ENCODE peak calls at places on chromosomes 6 and 20, in eight cellular contexts. One of them, this sample, is unnamed.

GRCh38 chr6:40972190-40972589 is 66.8 kb downstream of the UNC5CL start:
- DNase-seq in CD4-positive, alpha-beta T cell: no peak
- DNase-seq in stimulated activated CD4-positive, alpha-beta T cell treated with anti-CD3 and anti-CD28 coated beads, TNF-alpha, amount 100 ng/mL, for 24 hours: no peak
- DNase-seq in activated CD4-positive, alpha-beta T cell treated with anti-CD3 and anti-CD28 coated beads for 1 hour: no peak
- DNase-seq in BJ: no peak
- DNase-seq in ACHN: no peak
- DNase-seq in fibroblast of the conjunctiva: no peak
- DNase-seq in renal cortical epithelial cell: no peak
- DNase-seq in this sample: no peak

GRCh38 chr6:156013155-156013554 is 557.5 kb upstream of the NOX3 start:
- DNase-seq in CD4-positive, alpha-beta T cell: no peak
- DNase-seq in stimulated activated CD4-positive, alpha-beta T cell treated with anti-CD3 and anti-CD28 coated beads, TNF-alpha, amount 100 ng/mL, for 24 hours: no peak
- DNase-seq in activated CD4-positive, alpha-beta T cell treated with anti-CD3 and anti-CD28 coated beads for 1 hour: no peak
- DNase-seq in BJ: no peak
- DNase-seq in ACHN: no peak
- DNase-seq in fibroblast of the conjunctiva: no peak
- DNase-seq in renal cortical epithelial cell: peak
- DNase-seq in this sample: no peak

GRCh38 chr6:75430631-75431345 is 62.8 kb downstream of the FILIP1 start:
- DNase-seq in CD4-positive, alpha-beta T cell: no peak
- DNase-seq in stimulated activated CD4-positive, alpha-beta T cell treated with anti-CD3 and anti-CD28 coated beads, TNF-alpha, amount 100 ng/mL, for 24 hours: no peak
- DNase-seq in activated CD4-positive, alpha-beta T cell treated with anti-CD3 and anti-CD28 coated beads for 1 hour: no peak
- DNase-seq in BJ: no peak
- DNase-seq in ACHN: no peak
- DNase-seq in fibroblast of the conjunctiva: no peak
- DNase-seq in renal cortical epithelial cell: peak
- DNase-seq in this sample: no peak

GRCh38 chr6:38110407-38111025 is 291.0 kb downstream of the ZFAND3 start:
- DNase-seq in CD4-positive, alpha-beta T cell: no peak
- DNase-seq in stimulated activated CD4-positive, alpha-beta T cell treated with anti-CD3 and anti-CD28 coated beads, TNF-alpha, amount 100 ng/mL, for 24 hours: no peak
- DNase-seq in activated CD4-positive, alpha-beta T cell treated with anti-CD3 and anti-CD28 coated beads for 1 hour: no peak
- DNase-seq in BJ: no peak
- DNase-seq in ACHN: no peak
- DNase-seq in fibroblast of the conjunctiva: no peak
- DNase-seq in renal cortical epithelial cell: no peak
- DNase-seq in this sample: no peak

GRCh38 chr6:16803294-16804006 is 42.2 kb upstream of the ATXN1 start:
- DNase-seq in CD4-positive, alpha-beta T cell: no peak
- DNase-seq in stimulated activated CD4-positive, alpha-beta T cell treated with anti-CD3 and anti-CD28 coated beads, TNF-alpha, amount 100 ng/mL, for 24 hours: no peak
- DNase-seq in activated CD4-positive, alpha-beta T cell treated with anti-CD3 and anti-CD28 coated beads for 1 hour: no peak
- DNase-seq in BJ: no peak
- DNase-seq in ACHN: no peak
- DNase-seq in fibroblast of the conjunctiva: no peak
- DNase-seq in renal cortical epithelial cell: peak
- DNase-seq in this sample: peak

GRCh38 chr6:38509713-38510112 is 130.0 kb downstream of the BTBD9 start:
- DNase-seq in CD4-positive, alpha-beta T cell: no peak
- DNase-seq in stimulated activated CD4-positive, alpha-beta T cell treated with anti-CD3 and anti-CD28 coated beads, TNF-alpha, amount 100 ng/mL, for 24 hours: no peak
- DNase-seq in activated CD4-positive, alpha-beta T cell treated with anti-CD3 and anti-CD28 coated beads for 1 hour: no peak
- DNase-seq in BJ: no peak
- DNase-seq in ACHN: no peak
- DNase-seq in fibroblast of the conjunctiva: peak
- DNase-seq in renal cortical epithelial cell: peak
- DNase-seq in this sample: peak

GRCh38 chr6:111657146-111657545 is 51.5 kb upstream of the TRAF3IP2 start:
- DNase-seq in CD4-positive, alpha-beta T cell: no peak
- DNase-seq in stimulated activated CD4-positive, alpha-beta T cell treated with anti-CD3 and anti-CD28 coated beads, TNF-alpha, amount 100 ng/mL, for 24 hours: no peak
- DNase-seq in activated CD4-positive, alpha-beta T cell treated with anti-CD3 and anti-CD28 coated beads for 1 hour: no peak
- DNase-seq in BJ: peak
- DNase-seq in ACHN: no peak
- DNase-seq in fibroblast of the conjunctiva: no peak
- DNase-seq in renal cortical epithelial cell: peak
- DNase-seq in this sample: no peak

GRCh38 chr6:161374971-161375873 is 101.4 kb upstream of the AGPAT4 start:
- DNase-seq in CD4-positive, alpha-beta T cell: no peak
- DNase-seq in stimulated activated CD4-positive, alpha-beta T cell treated with anti-CD3 and anti-CD28 coated beads, TNF-alpha, amount 100 ng/mL, for 24 hours: no peak
- DNase-seq in activated CD4-positive, alpha-beta T cell treated with anti-CD3 and anti-CD28 coated beads for 1 hour: no peak
- DNase-seq in BJ: no peak
- DNase-seq in ACHN: no peak
- DNase-seq in fibroblast of the conjunctiva: no peak
- DNase-seq in renal cortical epithelial cell: peak
- DNase-seq in this sample: no peak

GRCh38 chr6:117960906-117961700 is 54.0 kb downstream of the SLC35F1 start:
- DNase-seq in CD4-positive, alpha-beta T cell: no peak
- DNase-seq in stimulated activated CD4-positive, alpha-beta T cell treated with anti-CD3 and anti-CD28 coated beads, TNF-alpha, amount 100 ng/mL, for 24 hours: no peak
- DNase-seq in activated CD4-positive, alpha-beta T cell treated with anti-CD3 and anti-CD28 coated beads for 1 hour: no peak
- DNase-seq in BJ: no peak
- DNase-seq in ACHN: no peak
- DNase-seq in fibroblast of the conjunctiva: no peak
- DNase-seq in renal cortical epithelial cell: no peak
- DNase-seq in this sample: no peak

GRCh38 chr6:422423-423061 is 31.0 kb downstream of the IRF4 start:
- DNase-seq in CD4-positive, alpha-beta T cell: no peak
- DNase-seq in stimulated activated CD4-positive, alpha-beta T cell treated with anti-CD3 and anti-CD28 coated beads, TNF-alpha, amount 100 ng/mL, for 24 hours: no peak
- DNase-seq in activated CD4-positive, alpha-beta T cell treated with anti-CD3 and anti-CD28 coated beads for 1 hour: no peak
- DNase-seq in BJ: peak
- DNase-seq in ACHN: peak
- DNase-seq in fibroblast of the conjunctiva: peak
- DNase-seq in renal cortical epithelial cell: peak
- DNase-seq in this sample: peak

GRCh38 chr6:44679906-44680698 is 292.6 kb downstream of the CDC5L start:
- DNase-seq in CD4-positive, alpha-beta T cell: no peak
- DNase-seq in stimulated activated CD4-positive, alpha-beta T cell treated with anti-CD3 and anti-CD28 coated beads, TNF-alpha, amount 100 ng/mL, for 24 hours: no peak
- DNase-seq in activated CD4-positive, alpha-beta T cell treated with anti-CD3 and anti-CD28 coated beads for 1 hour: no peak
- DNase-seq in BJ: no peak
- DNase-seq in ACHN: no peak
- DNase-seq in fibroblast of the conjunctiva: no peak
- DNase-seq in renal cortical epithelial cell: no peak
- DNase-seq in this sample: no peak

GRCh38 chr6:37024665-37025337 is 19.3 kb downstream of the FGD2 start:
- DNase-seq in CD4-positive, alpha-beta T cell: no peak
- DNase-seq in stimulated activated CD4-positive, alpha-beta T cell treated with anti-CD3 and anti-CD28 coated beads, TNF-alpha, amount 100 ng/mL, for 24 hours: no peak
- DNase-seq in activated CD4-positive, alpha-beta T cell treated with anti-CD3 and anti-CD28 coated beads for 1 hour: no peak
- DNase-seq in BJ: no peak
- DNase-seq in ACHN: peak
- DNase-seq in fibroblast of the conjunctiva: no peak
- DNase-seq in renal cortical epithelial cell: peak
- DNase-seq in this sample: no peak

GRCh38 chr6:96631248-96631647 is 68.3 kb downstream of the FHL5 start:
- DNase-seq in CD4-positive, alpha-beta T cell: no peak
- DNase-seq in stimulated activated CD4-positive, alpha-beta T cell treated with anti-CD3 and anti-CD28 coated beads, TNF-alpha, amount 100 ng/mL, for 24 hours: no peak
- DNase-seq in activated CD4-positive, alpha-beta T cell treated with anti-CD3 and anti-CD28 coated beads for 1 hour: no peak
- DNase-seq in BJ: no peak
- DNase-seq in ACHN: no peak
- DNase-seq in fibroblast of the conjunctiva: no peak
- DNase-seq in renal cortical epithelial cell: peak
- DNase-seq in this sample: no peak

GRCh38 chr6:43727634-43728033 is 40.0 kb upstream of the MRPS18A start:
- DNase-seq in CD4-positive, alpha-beta T cell: no peak
- DNase-seq in stimulated activated CD4-positive, alpha-beta T cell treated with anti-CD3 and anti-CD28 coated beads, TNF-alpha, amount 100 ng/mL, for 24 hours: no peak
- DNase-seq in activated CD4-positive, alpha-beta T cell treated with anti-CD3 and anti-CD28 coated beads for 1 hour: no peak
- DNase-seq in BJ: no peak
- DNase-seq in ACHN: no peak
- DNase-seq in fibroblast of the conjunctiva: no peak
- DNase-seq in renal cortical epithelial cell: no peak
- DNase-seq in this sample: no peak

GRCh38 chr20:20926222-20926905 is 179.8 kb downstream of the LINC00237 start:
- DNase-seq in CD4-positive, alpha-beta T cell: no peak
- DNase-seq in stimulated activated CD4-positive, alpha-beta T cell treated with anti-CD3 and anti-CD28 coated beads, TNF-alpha, amount 100 ng/mL, for 24 hours: no peak
- DNase-seq in activated CD4-positive, alpha-beta T cell treated with anti-CD3 and anti-CD28 coated beads for 1 hour: no peak
- DNase-seq in BJ: no peak
- DNase-seq in ACHN: no peak
- DNase-seq in fibroblast of the conjunctiva: no peak
- DNase-seq in renal cortical epithelial cell: no peak
- DNase-seq in this sample: no peak

GRCh38 chr6:7730852-7731251 is 5.0 kb downstream of the BMP6 start:
- DNase-seq in CD4-positive, alpha-beta T cell: no peak
- DNase-seq in stimulated activated CD4-positive, alpha-beta T cell treated with anti-CD3 and anti-CD28 coated beads, TNF-alpha, amount 100 ng/mL, for 24 hours: no peak
- DNase-seq in activated CD4-positive, alpha-beta T cell treated with anti-CD3 and anti-CD28 coated beads for 1 hour: no peak
- DNase-seq in BJ: peak
- DNase-seq in ACHN: peak
- DNase-seq in fibroblast of the conjunctiva: peak
- DNase-seq in renal cortical epithelial cell: peak
- DNase-seq in this sample: peak

GRCh38 chr20:38875170-38875993 is 50.8 kb upstream of the FAM83D start:
- DNase-seq in CD4-positive, alpha-beta T cell: peak
- DNase-seq in stimulated activated CD4-positive, alpha-beta T cell treated with anti-CD3 and anti-CD28 coated beads, TNF-alpha, amount 100 ng/mL, for 24 hours: no peak
- DNase-seq in activated CD4-positive, alpha-beta T cell treated with anti-CD3 and anti-CD28 coated beads for 1 hour: peak
- DNase-seq in BJ: no peak
- DNase-seq in ACHN: no peak
- DNase-seq in fibroblast of the conjunctiva: no peak
- DNase-seq in renal cortical epithelial cell: no peak
- DNase-seq in this sample: no peak

GRCh38 chr6:44172759-44173500 is 14.3 kb downstream of the CAPN11 start:
- DNase-seq in CD4-positive, alpha-beta T cell: peak
- DNase-seq in stimulated activated CD4-positive, alpha-beta T cell treated with anti-CD3 and anti-CD28 coated beads, TNF-alpha, amount 100 ng/mL, for 24 hours: peak
- DNase-seq in activated CD4-positive, alpha-beta T cell treated with anti-CD3 and anti-CD28 coated beads for 1 hour: peak
- DNase-seq in BJ: peak
- DNase-seq in ACHN: peak
- DNase-seq in fibroblast of the conjunctiva: peak
- DNase-seq in renal cortical epithelial cell: peak
- DNase-seq in this sample: peak

GRCh38 chr6:153976921-153977693 is 61.9 kb upstream of the OPRM1 start:
- DNase-seq in CD4-positive, alpha-beta T cell: no peak
- DNase-seq in stimulated activated CD4-positive, alpha-beta T cell treated with anti-CD3 and anti-CD28 coated beads, TNF-alpha, amount 100 ng/mL, for 24 hours: no peak
- DNase-seq in activated CD4-positive, alpha-beta T cell treated with anti-CD3 and anti-CD28 coated beads for 1 hour: no peak
- DNase-seq in BJ: no peak
- DNase-seq in ACHN: no peak
- DNase-seq in fibroblast of the conjunctiva: peak
- DNase-seq in renal cortical epithelial cell: peak
- DNase-seq in this sample: peak

GRCh38 chr20:20463933-20464374 is 96.0 kb downstream of the INSM1 start:
- DNase-seq in CD4-positive, alpha-beta T cell: no peak
- DNase-seq in stimulated activated CD4-positive, alpha-beta T cell treated with anti-CD3 and anti-CD28 coated beads, TNF-alpha, amount 100 ng/mL, for 24 hours: no peak
- DNase-seq in activated CD4-positive, alpha-beta T cell treated with anti-CD3 and anti-CD28 coated beads for 1 hour: no peak
- DNase-seq in BJ: no peak
- DNase-seq in ACHN: no peak
- DNase-seq in fibroblast of the conjunctiva: no peak
- DNase-seq in renal cortical epithelial cell: no peak
- DNase-seq in this sample: peak

GRCh38 chr20:45343867-45344721 is 4.1 kb downstream of the SDC4 start:
- DNase-seq in CD4-positive, alpha-beta T cell: no peak
- DNase-seq in stimulated activated CD4-positive, alpha-beta T cell treated with anti-CD3 and anti-CD28 coated beads, TNF-alpha, amount 100 ng/mL, for 24 hours: no peak
- DNase-seq in activated CD4-positive, alpha-beta T cell treated with anti-CD3 and anti-CD28 coated beads for 1 hour: no peak
- DNase-seq in BJ: peak
- DNase-seq in ACHN: peak
- DNase-seq in fibroblast of the conjunctiva: peak
- DNase-seq in renal cortical epithelial cell: peak
- DNase-seq in this sample: peak

GRCh38 chr6:32194825-32195651 is 2.6 kb upstream of the GPSM3 start:
- DNase-seq in CD4-positive, alpha-beta T cell: no peak
- DNase-seq in stimulated activated CD4-positive, alpha-beta T cell treated with anti-CD3 and anti-CD28 coated beads, TNF-alpha, amount 100 ng/mL, for 24 hours: no peak
- DNase-seq in activated CD4-positive, alpha-beta T cell treated with anti-CD3 and anti-CD28 coated beads for 1 hour: no peak
- DNase-seq in BJ: no peak
- DNase-seq in ACHN: peak
- DNase-seq in fibroblast of the conjunctiva: peak
- DNase-seq in renal cortical epithelial cell: peak
- DNase-seq in this sample: peak

GRCh38 chr6:41558033-41558807 is 12.0 kb downstream of the FOXP4 start:
- DNase-seq in CD4-positive, alpha-beta T cell: no peak
- DNase-seq in stimulated activated CD4-positive, alpha-beta T cell treated with anti-CD3 and anti-CD28 coated beads, TNF-alpha, amount 100 ng/mL, for 24 hours: no peak
- DNase-seq in activated CD4-positive, alpha-beta T cell treated with anti-CD3 and anti-CD28 coated beads for 1 hour: no peak
- DNase-seq in BJ: no peak
- DNase-seq in ACHN: peak
- DNase-seq in fibroblast of the conjunctiva: no peak
- DNase-seq in renal cortical epithelial cell: no peak
- DNase-seq in this sample: no peak

GRCh38 chr6:33623895-33624381 is 2.8 kb downstream of the ITPR3 start:
- DNase-seq in CD4-positive, alpha-beta T cell: no peak
- DNase-seq in stimulated activated CD4-positive, alpha-beta T cell treated with anti-CD3 and anti-CD28 coated beads, TNF-alpha, amount 100 ng/mL, for 24 hours: no peak
- DNase-seq in activated CD4-positive, alpha-beta T cell treated with anti-CD3 and anti-CD28 coated beads for 1 hour: no peak
- DNase-seq in BJ: no peak
- DNase-seq in ACHN: no peak
- DNase-seq in fibroblast of the conjunctiva: no peak
- DNase-seq in renal cortical epithelial cell: peak
- DNase-seq in this sample: no peak

GRCh38 chr20:17698419-17698818 is 1.3 kb upstream of the BANF2 start:
- DNase-seq in CD4-positive, alpha-beta T cell: no peak
- DNase-seq in stimulated activated CD4-positive, alpha-beta T cell treated with anti-CD3 and anti-CD28 coated beads, TNF-alpha, amount 100 ng/mL, for 24 hours: no peak
- DNase-seq in activated CD4-positive, alpha-beta T cell treated with anti-CD3 and anti-CD28 coated beads for 1 hour: no peak
- DNase-seq in BJ: no peak
- DNase-seq in ACHN: no peak
- DNase-seq in fibroblast of the conjunctiva: no peak
- DNase-seq in renal cortical epithelial cell: no peak
- DNase-seq in this sample: no peak

GRCh38 chr6:6847591-6847990 is 259.1 kb downstream of the LY86 start:
- DNase-seq in CD4-positive, alpha-beta T cell: no peak
- DNase-seq in stimulated activated CD4-positive, alpha-beta T cell treated with anti-CD3 and anti-CD28 coated beads, TNF-alpha, amount 100 ng/mL, for 24 hours: no peak
- DNase-seq in activated CD4-positive, alpha-beta T cell treated with anti-CD3 and anti-CD28 coated beads for 1 hour: no peak
- DNase-seq in BJ: no peak
- DNase-seq in ACHN: no peak
- DNase-seq in fibroblast of the conjunctiva: no peak
- DNase-seq in renal cortical epithelial cell: no peak
- DNase-seq in this sample: no peak

GRCh38 chr20:19099586-19100555 is 112.6 kb upstream of the SLC24A3 start:
- DNase-seq in CD4-positive, alpha-beta T cell: no peak
- DNase-seq in stimulated activated CD4-positive, alpha-beta T cell treated with anti-CD3 and anti-CD28 coated beads, TNF-alpha, amount 100 ng/mL, for 24 hours: no peak
- DNase-seq in activated CD4-positive, alpha-beta T cell treated with anti-CD3 and anti-CD28 coated beads for 1 hour: no peak
- DNase-seq in BJ: no peak
- DNase-seq in ACHN: no peak
- DNase-seq in fibroblast of the conjunctiva: no peak
- DNase-seq in renal cortical epithelial cell: no peak
- DNase-seq in this sample: no peak

GRCh38 chr20:1533059-1533458 is 24.4 kb downstream of the SIRPD start:
- DNase-seq in CD4-positive, alpha-beta T cell: no peak
- DNase-seq in stimulated activated CD4-positive, alpha-beta T cell treated with anti-CD3 and anti-CD28 coated beads, TNF-alpha, amount 100 ng/mL, for 24 hours: no peak
- DNase-seq in activated CD4-positive, alpha-beta T cell treated with anti-CD3 and anti-CD28 coated beads for 1 hour: no peak
- DNase-seq in BJ: no peak
- DNase-seq in ACHN: peak
- DNase-seq in fibroblast of the conjunctiva: no peak
- DNase-seq in renal cortical epithelial cell: peak
- DNase-seq in this sample: no peak

GRCh38 chr20:61951695-61952533 is 113.8 kb downstream of the TAF4 start:
- DNase-seq in CD4-positive, alpha-beta T cell: no peak
- DNase-seq in stimulated activated CD4-positive, alpha-beta T cell treated with anti-CD3 and anti-CD28 coated beads, TNF-alpha, amount 100 ng/mL, for 24 hours: no peak
- DNase-seq in activated CD4-positive, alpha-beta T cell treated with anti-CD3 and anti-CD28 coated beads for 1 hour: no peak
- DNase-seq in BJ: no peak
- DNase-seq in ACHN: no peak
- DNase-seq in fibroblast of the conjunctiva: no peak
- DNase-seq in renal cortical epithelial cell: no peak
- DNase-seq in this sample: no peak

GRCh38 chr20:40741507-40742106 is 52.6 kb upstream of the MAFB start:
- DNase-seq in CD4-positive, alpha-beta T cell: no peak
- DNase-seq in stimulated activated CD4-positive, alpha-beta T cell treated with anti-CD3 and anti-CD28 coated beads, TNF-alpha, amount 100 ng/mL, for 24 hours: peak
- DNase-seq in activated CD4-positive, alpha-beta T cell treated with anti-CD3 and anti-CD28 coated beads for 1 hour: no peak
- DNase-seq in BJ: no peak
- DNase-seq in ACHN: peak
- DNase-seq in fibroblast of the conjunctiva: no peak
- DNase-seq in renal cortical epithelial cell: peak
- DNase-seq in this sample: no peak

GRCh38 chr6:134117409-134117808 is 65.0 kb upstream of the SLC2A12 start:
- DNase-seq in CD4-positive, alpha-beta T cell: no peak
- DNase-seq in stimulated activated CD4-positive, alpha-beta T cell treated with anti-CD3 and anti-CD28 coated beads, TNF-alpha, amount 100 ng/mL, for 24 hours: no peak
- DNase-seq in activated CD4-positive, alpha-beta T cell treated with anti-CD3 and anti-CD28 coated beads for 1 hour: no peak
- DNase-seq in BJ: no peak
- DNase-seq in ACHN: no peak
- DNase-seq in fibroblast of the conjunctiva: no peak
- DNase-seq in renal cortical epithelial cell: no peak
- DNase-seq in this sample: no peak